ENCODE peak calls at places on chromosomes 5 and 9, in six cellular contexts. F is stimulated activated CD8-positive, alpha-beta memory T cell treated with anti-CD3 and anti-CD28 coated beads, Interleukin-7, amount 100 ng/mL, for 1 hour; L is heart right ventricle; M is stimulated activated effector memory CD8-positive, alpha-beta T cell treated with anti-CD3 and anti-CD28 coated beads, Interleukin-12 subunit alpha, Interleukin-12 subunit beta, amount 100 ng/mL, for 72 hours; D is effector memory CD8-positive, alpha-beta T cell; W is HT1080. G is an unnamed sample.

GRCh38 chr9:5876711-5877110 is 14.0 kb upstream of the MLANA start:
- DNase-seq in W (peak; percentile 23), M (no peak), D (no peak), F (no peak), L (no peak), G (no peak)

GRCh38 chr5:169190860-169191259 is 110.1 kb downstream of the SLIT3 start:
- DNase-seq in M (no peak), F (no peak), L (no peak), W (no peak), D (no peak), G (no peak)

GRCh38 chr5:151924564-151925395 is at the start of gene GLRA1:
- DNase-seq in F (peak; percentile 14), W (peak; percentile 29), M (peak; percentile 15), D (peak; percentile 52), L (peak; percentile 61), G (no peak)

GRCh38 chr9:2317591-2317990 is 302.4 kb downstream of the SMARCA2 start:
- DNase-seq in M (no peak), F (no peak), D (no peak), L (no peak), W (no peak), G (no peak)

GRCh38 chr9:106075991-106076390 is 381.6 kb downstream of the TMEM38B start:
- DNase-seq in L (no peak), F (no peak), D (no peak), M (no peak), W (peak; percentile 98), G (no peak)

GRCh38 chr9:105438136-105438839 is 9.5 kb upstream of the FSD1L start:
- DNase-seq in M (no peak), D (no peak), L (no peak), F (no peak), W (no peak), G (no peak)

GRCh38 chr5:72427488-72428437 is 79.4 kb downstream of the ZNF366 start:
- DNase-seq in L (no peak), W (no peak), F (no peak), M (no peak), D (no peak), G (no peak)

GRCh38 chr9:126830827-126831226 is 26.0 kb downstream of the ZBTB43 start:
- DNase-seq in L (no peak), W (no peak), F (no peak), M (no peak), D (no peak), G (no peak)

GRCh38 chr9:7186175-7186574 is 428.4 kb downstream of the KDM4C start:
- DNase-seq in W (peak; percentile 39), L (no peak), D (no peak), F (no peak), M (no peak), G (no peak)

GRCh38 chr5:106454651-106455415 is 1215.9 kb downstream of the EFNA5 start:
- DNase-seq in D (no peak), W (peak; percentile 75), L (no peak), F (no peak), M (no peak), G (no peak)

GRCh38 chr5:61347088-61347487 is 15.0 kb downstream of the ZSWIM6 start:
- DNase-seq in M (no peak), D (no peak), L (no peak), F (no peak), W (no peak), G (no peak)

GRCh38 chr5:58983496-58983895 is 400.6 kb downstream of the RAB3C start:
- DNase-seq in W (no peak), L (no peak), D (no peak), F (no peak), M (no peak), G (no peak)

GRCh38 chr5:13866792-13867191 is 77.7 kb downstream of the DNAH5 start:
- DNase-seq in D (no peak), F (no peak), L (peak; percentile 21), W (peak; percentile 33), M (no peak), G (no peak)

GRCh38 chr9:136095495-136096058 is 488 bp upstream of the NACC2 start:
- DNase-seq in D (no peak), F (no peak), L (peak; percentile 62), W (no peak), M (no peak), G (no peak)

GRCh38 chr5:1723957-1724821 is 75.4 kb downstream of the MRPL36 start:
- DNase-seq in W (no peak), D (no peak), M (no peak), F (no peak), L (no peak), G (no peak)

GRCh38 chr5:95217351-95217750 is 67.5 kb downstream of the MCTP1 start:
- DNase-seq in W (no peak), F (no peak), M (no peak), D (no peak), L (no peak), G (no peak)

GRCh38 chr5:143140492-143141231 is 262.8 kb downstream of the NR3C1 start:
- DNase-seq in W (no peak), L (no peak), D (no peak), F (no peak), M (no peak), G (no peak)

GRCh38 chr9:113137196-113138168 is 13.3 kb upstream of the SLC31A2 start:
- DNase-seq in D (no peak), F (no peak), W (no peak), L (peak; percentile 22), M (no peak), G (no peak)

GRCh38 chr5:35822541-35822940 is 34.1 kb upstream of the IL7R start:
- DNase-seq in W (no peak), M (no peak), D (peak; percentile 23), F (no peak), L (no peak), G (no peak)

GRCh38 chr9:137724114-137724445 is 105.3 kb downstream of the EHMT1 start:
- DNase-seq in M (no peak), W (no peak), D (no peak), L (no peak), F (no peak), G (no peak)

GRCh38 chr9:133341369-133342082 is 5.5 kb upstream of the SURF6 start:
- DNase-seq in W (no peak), L (peak; percentile 58), F (no peak), D (no peak), M (no peak), G (no peak)

GRCh38 chr5:89200899-89201298 is 317.9 kb upstream of the MEF2C start:
- DNase-seq in M (no peak), F (no peak), D (no peak), W (no peak), L (no peak), G (no peak)

GRCh38 chr5:100904259-100904822 is 1.3 kb upstream of the ST8SIA4 start:
- DNase-seq in L (no peak), W (no peak), M (peak; percentile 17), F (no peak), D (peak; percentile 43), G (no peak)

GRCh38 chr9:72893437-72893836 is 59.4 kb downstream of the ALDH1A1 start:
- DNase-seq in F (no peak), L (no peak), W (no peak), M (no peak), D (no peak), G (no peak)

GRCh38 chr9:137449931-137450537 is 8.9 kb upstream of the ENTPD8 start:
- DNase-seq in F (no peak), L (no peak), D (peak; percentile 65), M (no peak), W (no peak), G (peak; percentile 31)

GRCh38 chr9:133463234-133463863 is 3.6 kb downstream of the CACFD1 start:
- DNase-seq in W (no peak), M (no peak), L (no peak), D (no peak), F (no peak), G (no peak)

GRCh38 chr5:139494256-139494655 is 11.7 kb upstream of the STING1 start:
- DNase-seq in M (no peak), W (no peak), L (no peak), D (no peak), F (no peak), G (no peak)

GRCh38 chr5:80147119-80147815 is 108.6 kb downstream of the SERINC5 start:
- DNase-seq in W (no peak), D (no peak), M (no peak), L (no peak), F (no peak), G (no peak)

GRCh38 chr9:133821606-133822438 is 83.7 kb upstream of the SARDH start:
- DNase-seq in L (no peak), M (no peak), F (no peak), W (no peak), D (no peak), G (peak; percentile 82)

GRCh38 chr9:37922391-37923120 is 18.6 kb upstream of the SLC25A51 start:
- DNase-seq in D (no peak), M (no peak), L (peak; percentile 39), W (no peak), F (no peak), G (no peak)

GRCh38 chr5:34571380-34572041 is 84.6 kb upstream of the RAI14 start:
- DNase-seq in F (no peak), D (no peak), M (no peak), L (no peak), W (peak; percentile 82), G (no peak)

GRCh38 chr9:109993250-109993978 is 213.4 kb downstream of the PALM2AKAP2 start:
- DNase-seq in M (no peak), F (no peak), L (no peak), W (no peak), D (no peak), G (no peak)

GRCh38 chr9:88835038-88835466 is 156.2 kb upstream of the S1PR3 start:
- DNase-seq in L (no peak), D (no peak), M (no peak), W (peak; percentile 66), F (no peak), G (peak; percentile 30)

GRCh38 chr9:124266139-124266825 is 8.5 kb downstream of the NEK6 start:
- DNase-seq in F (no peak), L (no peak), D (no peak), M (no peak), W (peak; percentile 37), G (no peak)

GRCh38 chr9:112176410-112177010 is 1.4 kb upstream of the SUSD1 start:
- DNase-seq in D (peak; percentile 33), F (no peak), L (no peak), M (no peak), W (no peak), G (no peak)